ENCODE peak calls at places on chromosome 13, in seven cellular contexts. C is AG04450, W is hepatocyte, K is astrocyte of the spinal cord, O is Panc1, H is choroid plexus epithelial cell, N is OCI-LY7. U is an unnamed sample.

GRCh38 chr13:85283408-85283807 is 515.8 kb downstream of the SLITRK6 start:
- DNase-seq in C (no peak), W (no peak), K (no peak), O (no peak), H (peak), N (no peak), U (no peak)

GRCh38 chr13:99646866-99647592 is 145.8 kb downstream of the TM9SF2 start:
- DNase-seq in C (no peak), W (no peak), K (no peak), O (no peak), H (no peak), N (no peak), U (no peak)

GRCh38 chr13:25281193-25281936 is 5.9 kb downstream of the MTMR6 start:
- DNase-seq in C (no peak), W (no peak), K (no peak), O (no peak), H (no peak), N (peak), U (no peak)

GRCh38 chr13:42036711-42037110 is 11.7 kb upstream of the DGKH start:
- DNase-seq in C (no peak), W (no peak), K (no peak), O (no peak), H (no peak), N (no peak), U (no peak)

GRCh38 chr13:67061750-67062149 is 168.4 kb downstream of the PCDH9 start:
- DNase-seq in C (no peak), W (no peak), K (no peak), O (no peak), H (peak), N (no peak), U (no peak)

GRCh38 chr13:77535448-77535847 is at the start of gene SCEL:
- DNase-seq in C (no peak), W (peak), K (no peak), O (no peak), H (no peak), N (no peak), U (no peak)

GRCh38 chr13:100529666-100530065 is 58.9 kb downstream of the GGACT start:
- DNase-seq in C (no peak), W (no peak), K (no peak), O (no peak), H (no peak), N (no peak), U (no peak)

GRCh38 chr13:30863231-30863630 is 42.8 kb upstream of the MEDAG start:
- DNase-seq in C (no peak), W (no peak), K (no peak), O (no peak), H (no peak), N (no peak), U (no peak)

GRCh38 chr13:41782086-41782485 is 178.8 kb downstream of the VWA8 start:
- DNase-seq in C (no peak), W (no peak), K (no peak), O (no peak), H (no peak), N (no peak), U (no peak)

GRCh38 chr13:40116008-40116407 is 460.5 kb downstream of the COG6 start:
- DNase-seq in C (no peak), W (peak), K (peak), O (no peak), H (peak), N (no peak), U (no peak)

GRCh38 chr13:33519561-33520479 is 234.3 kb upstream of the STARD13 start:
- DNase-seq in C (peak), W (no peak), K (peak), O (no peak), H (peak), N (no peak), U (peak)

GRCh38 chr13:50677687-50678463 is 165.6 kb downstream of the DLEU7 start:
- DNase-seq in C (no peak), W (no peak), K (no peak), O (no peak), H (no peak), N (no peak), U (no peak)

GRCh38 chr13:21501709-21502108 is 42.6 kb upstream of the ZDHHC20 start:
- DNase-seq in C (no peak), W (peak), K (no peak), O (no peak), H (no peak), N (no peak), U (no peak)

GRCh38 chr13:100535401-100536135 is 53.0 kb downstream of the GGACT start:
- DNase-seq in C (no peak), W (no peak), K (no peak), O (no peak), H (peak), N (no peak), U (no peak)

GRCh38 chr13:110698689-110699088 is 7.2 kb downstream of the CARS2 start:
- DNase-seq in C (no peak), W (no peak), K (no peak), O (no peak), H (no peak), N (peak), U (no peak)

GRCh38 chr13:90613076-90613795 is 734.3 kb upstream of the MIR17HG start:
- DNase-seq in C (no peak), W (no peak), K (no peak), O (no peak), H (no peak), N (no peak), U (no peak)

GRCh38 chr13:71842003-71842402 is 25.0 kb downstream of the DACH1 start:
- DNase-seq in C (no peak), W (no peak), K (no peak), O (no peak), H (no peak), N (no peak), U (no peak)

GRCh38 chr13:97659602-97660001 is 225.6 kb downstream of the RAP2A start:
- DNase-seq in C (peak), W (peak), K (peak), O (no peak), H (peak), N (no peak), U (no peak)

GRCh38 chr13:51613535-51613934 is 29.3 kb downstream of the WDFY2 start:
- DNase-seq in C (no peak), W (no peak), K (no peak), O (no peak), H (no peak), N (no peak), U (no peak)

GRCh38 chr13:110916671-110917142 is 1.8 kb upstream of the ANKRD10 start:
- DNase-seq in C (no peak), W (peak), K (peak), O (no peak), H (peak), N (no peak), U (no peak)

GRCh38 chr13:110390572-110390971 is 83.5 kb downstream of the COL4A2 start:
- DNase-seq in C (no peak), W (no peak), K (peak), O (no peak), H (peak), N (no peak), U (peak)

GRCh38 chr13:111315347-111315995 is 5.0 kb upstream of the TEX29 start:
- DNase-seq in C (no peak), W (no peak), K (no peak), O (no peak), H (no peak), N (no peak), U (no peak)

GRCh38 chr13:36124236-36124822 is 6.9 kb downstream of the DCLK1 start:
- DNase-seq in C (no peak), W (peak), K (peak), O (no peak), H (peak), N (no peak), U (peak)

GRCh38 chr13:112451512-112452379 is 75.6 kb downstream of the SPACA7 start:
- DNase-seq in C (no peak), W (no peak), K (no peak), O (no peak), H (no peak), N (no peak), U (no peak)

GRCh38 chr13:111900390-111901180 is 166.4 kb upstream of the SOX1 start:
- DNase-seq in C (no peak), W (no peak), K (no peak), O (no peak), H (no peak), N (no peak), U (no peak)

GRCh38 chr13:96940961-96941360 is 53.3 kb downstream of the OXGR1 start:
- DNase-seq in C (no peak), W (no peak), K (no peak), O (no peak), H (no peak), N (no peak), U (no peak)

GRCh38 chr13:24683833-24684599 is 3.8 kb downstream of the ATP12A start:
- DNase-seq in C (no peak), W (peak), K (peak), O (no peak), H (peak), N (peak), U (no peak)

GRCh38 chr13:68727788-68728187 is 1379.8 kb upstream of the ATXN8OS start:
- DNase-seq in C (no peak), W (no peak), K (no peak), O (no peak), H (no peak), N (no peak), U (no peak)

GRCh38 chr13:35723820-35724219 is 247.3 kb upstream of the MAB21L1 start:
- DNase-seq in C (no peak), W (no peak), K (no peak), O (no peak), H (peak), N (no peak), U (no peak)

GRCh38 chr13:27783111-27783510 is 9.2 kb upstream of the GSX1 start:
- DNase-seq in C (no peak), W (peak), K (no peak), O (no peak), H (peak), N (no peak), U (no peak)
- TF ChIP-seq CTCF in C (peak), W (peak), K (peak), O (peak), H (peak), N (peak), U (peak)

GRCh38 chr13:92823059-92823458 is 403.5 kb upstream of the GPC6 start:
- DNase-seq in C (no peak), W (no peak), K (no peak), O (no peak), H (no peak), N (no peak), U (no peak)
- TF ChIP-seq CTCF in C (no peak), W (no peak), K (no peak), O (no peak), H (no peak), N (no peak), U (no peak)

GRCh38 chr13:48333976-48334375 is 30.4 kb downstream of the RB1 start:
- DNase-seq in C (no peak), W (no peak), K (peak), O (no peak), H (peak), N (no peak), U (no peak)

DNA sequence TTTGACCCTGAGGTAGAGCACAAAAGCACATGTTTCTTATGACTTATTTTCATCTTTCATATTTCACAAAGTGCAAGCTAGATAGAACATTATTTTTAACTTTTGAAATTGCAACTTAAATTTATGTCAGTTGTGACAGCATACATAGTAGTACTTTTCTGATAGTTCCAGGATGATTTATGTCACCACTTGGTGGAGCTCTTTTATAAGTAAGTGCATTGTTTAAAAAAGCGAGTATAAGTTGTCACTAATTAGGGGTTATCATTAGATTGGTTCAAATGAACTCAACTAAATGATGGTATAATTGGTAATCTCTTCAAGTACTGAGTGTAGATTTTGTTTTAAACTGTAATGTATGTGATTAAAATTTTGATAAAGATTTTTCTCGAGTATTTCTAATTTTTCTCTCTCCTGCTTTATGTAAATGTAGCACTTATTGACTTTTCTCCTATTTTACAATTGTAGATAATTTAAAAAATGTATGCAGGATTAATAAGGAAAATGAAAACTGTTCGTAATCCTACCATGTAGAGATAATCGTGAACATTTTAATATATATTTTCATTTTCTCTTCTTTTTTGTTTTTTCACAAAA is 31.1 kb downstream of the RB1 start:
- DNase-seq in C (no peak), W (peak), K (peak), O (peak), H (peak), N (peak), U (peak)
- TF ChIP-seq CTCF in C (peak), W (peak), K (peak), O (peak), H (peak), N (peak), U (peak)

DNA sequence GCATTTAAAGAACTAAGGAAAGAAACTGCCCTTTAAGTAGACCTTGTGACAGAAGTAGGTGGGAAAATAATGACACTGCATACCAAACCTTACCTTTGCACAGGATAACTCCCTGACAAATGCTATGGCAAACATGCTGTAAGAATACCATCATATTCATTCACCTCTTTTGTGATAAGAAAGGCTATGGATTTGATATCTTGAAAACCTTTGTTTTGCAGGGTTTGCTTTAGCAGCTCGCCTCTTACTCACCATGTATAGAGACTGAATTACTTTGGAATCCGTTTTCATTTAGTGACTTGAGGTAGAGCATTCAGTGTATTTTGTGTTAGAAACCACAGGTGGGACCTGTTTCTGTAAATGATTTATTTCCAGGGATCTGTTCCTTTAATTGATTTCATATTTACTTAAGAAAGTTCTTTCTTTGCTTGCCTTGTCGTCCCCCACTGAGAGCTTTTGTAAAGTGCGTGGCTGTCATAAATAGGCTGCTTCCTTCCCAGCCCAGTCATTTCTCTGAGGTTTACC is 80.2 kb downstream of the KLF5 start:
- DNase-seq in C (no peak), W (peak), K (no peak), O (no peak), H (peak), N (no peak), U (no peak)
- TF ChIP-seq CTCF in C (no peak), W (no peak), K (no peak), O (no peak), H (no peak), N (no peak), U (no peak)

GRCh38 chr13:48977973-48978372 is 2.3 kb downstream of the FNDC3A start:
- DNase-seq in C (no peak), W (no peak), K (peak), O (no peak), H (peak), N (peak), U (no peak)

GRCh38 chr13:48975101-48975925 is at the start of gene FNDC3A:
- DNase-seq in C (peak), W (peak), K (peak), O (no peak), H (peak), N (peak), U (peak)

GRCh38 chr13:48973845-48974431 is 1.8 kb upstream of the FNDC3A start:
- DNase-seq in C (no peak), W (no peak), K (no peak), O (no peak), H (no peak), N (no peak), U (no peak)

GRCh38 chr13:48976677-48977625 is 1.2 kb downstream of the FNDC3A start:
- DNase-seq in C (no peak), W (peak), K (peak), O (no peak), H (peak), N (peak), U (no peak)

DNA sequence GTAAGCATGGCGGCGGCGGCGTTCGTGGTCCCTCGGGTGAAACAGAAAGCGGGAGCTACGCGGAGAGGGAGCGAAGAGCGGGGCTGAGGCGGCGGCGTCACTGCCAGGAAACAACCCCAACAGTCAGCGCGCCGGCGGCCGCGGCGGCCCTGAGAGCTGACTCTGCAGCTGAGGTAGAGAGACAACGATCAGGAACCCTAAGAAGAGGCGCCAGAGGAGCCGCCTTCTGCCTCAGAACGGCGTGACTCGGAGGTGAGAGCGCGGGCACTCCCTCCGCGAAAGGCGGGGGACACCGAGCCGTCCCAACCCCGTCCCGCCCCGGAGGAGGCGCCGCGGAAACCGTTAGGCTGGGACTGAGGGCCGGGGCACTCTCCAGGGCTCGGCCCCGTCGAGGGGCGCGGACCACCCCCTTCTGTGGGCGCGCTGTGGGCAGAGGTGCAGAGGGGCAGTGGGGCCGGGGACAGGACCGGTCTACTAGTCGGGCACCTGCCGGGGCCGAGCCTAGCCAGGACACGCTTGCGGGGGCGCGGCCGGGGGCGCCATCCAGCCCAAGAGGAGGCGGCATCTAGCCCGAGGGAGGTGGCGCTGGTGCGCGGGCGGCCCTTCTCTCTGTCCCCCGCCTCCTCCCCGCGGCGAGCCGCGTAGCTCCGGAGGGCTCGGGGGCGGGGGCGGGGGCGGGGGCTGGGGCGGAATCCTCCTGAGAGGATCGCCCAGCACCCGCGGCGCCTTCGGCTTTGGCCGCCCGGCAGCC is 389 bp downstream of the FNDC3A start:
- DNase-seq in C (peak), W (peak), K (peak), O (no peak), H (peak), N (peak), U (peak)
- TF ChIP-seq CTCF in C (no peak), W (peak), K (no peak), O (peak), H (no peak), N (peak), U (no peak)

GRCh38 chr13:95605426-95606125 is 38.9 kb downstream of the DZIP1 start:
- DNase-seq in C (no peak), W (no peak), K (no peak), O (no peak), H (no peak), N (no peak), U (no peak)
- TF ChIP-seq CTCF in C (no peak), W (no peak), K (no peak), O (no peak), H (no peak), N (no peak), U (no peak)

DNA sequence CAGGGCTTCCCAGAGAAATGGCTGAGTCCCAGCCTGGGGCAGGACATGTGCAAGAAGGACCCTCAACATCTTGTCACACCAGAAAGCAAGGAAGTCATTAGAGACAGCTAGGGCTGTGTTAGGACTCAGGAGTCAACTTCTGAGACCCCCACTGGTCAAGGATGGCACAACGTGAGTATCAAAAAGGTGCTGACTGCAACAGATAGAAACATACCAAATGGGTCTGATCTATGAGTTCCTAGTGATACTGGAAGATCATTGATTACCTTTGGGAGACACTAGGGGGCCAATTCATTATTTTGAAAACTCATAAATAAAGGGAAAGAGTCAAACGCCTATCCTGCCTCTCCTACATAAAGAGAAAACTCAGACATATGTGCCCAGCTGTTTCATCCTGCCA is 73.5 kb upstream of the GJB6 start:
- DNase-seq in C (no peak), W (no peak), K (no peak), O (no peak), H (no peak), N (peak), U (no peak)
- TF ChIP-seq CTCF in C (no peak), W (no peak), K (no peak), O (no peak), H (no peak), N (no peak), U (no peak)

DNA sequence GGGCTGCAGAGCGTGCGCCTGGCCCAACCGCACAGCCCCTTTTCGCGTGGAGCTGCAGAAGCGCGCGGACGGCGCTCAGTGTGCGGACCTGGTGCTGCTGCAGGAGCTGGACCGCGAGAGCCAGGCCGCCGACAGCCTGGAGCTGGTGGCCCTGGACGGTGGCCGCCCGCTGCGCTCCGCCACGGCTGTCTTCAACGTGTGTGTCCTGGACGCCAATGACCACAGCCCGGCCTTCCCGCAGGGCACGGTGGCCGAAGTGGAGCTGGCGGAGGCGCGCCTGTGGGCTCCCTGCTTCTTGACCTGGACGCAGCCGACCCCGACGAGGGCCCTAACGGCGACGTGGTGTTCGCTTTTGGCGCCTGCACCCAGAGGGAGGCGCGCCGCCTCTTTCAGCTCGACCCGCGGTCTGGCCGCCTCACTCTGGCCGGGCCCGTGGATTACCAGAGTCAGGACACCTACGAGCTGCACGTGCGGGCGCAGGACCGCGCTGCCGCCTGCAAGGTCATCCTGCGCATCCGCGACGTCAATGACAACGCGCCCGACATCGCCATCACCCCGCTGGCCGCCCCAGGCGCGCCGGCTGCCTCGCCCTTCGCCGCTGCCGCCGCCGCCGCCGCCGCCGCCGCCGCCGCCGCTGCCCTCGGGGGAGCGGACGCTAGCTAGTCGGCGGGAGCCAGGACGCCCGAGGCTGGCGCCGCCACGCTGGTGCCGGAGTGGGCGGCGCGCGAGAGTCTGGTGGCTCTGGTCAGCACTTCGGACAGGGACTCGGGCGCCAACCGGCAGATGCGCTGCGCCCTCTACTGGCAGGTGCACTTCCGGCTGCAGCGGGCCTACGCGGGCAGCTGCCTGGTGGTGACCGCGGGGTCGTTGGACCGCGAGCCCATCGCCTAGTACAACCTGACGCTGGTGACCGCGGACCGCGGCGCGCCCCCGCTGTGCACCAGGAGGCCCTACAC is 172.2 kb downstream of the OLFM4 start:
- DNase-seq in C (no peak), W (peak), K (no peak), O (no peak), H (peak), N (no peak), U (no peak)
- TF ChIP-seq CTCF in C (peak), W (peak), K (peak), O (no peak), H (peak), N (no peak), U (peak)

GRCh38 chr13:27374126-27374613 is 50.2 kb upstream of the GTF3A start:
- DNase-seq in C (no peak), W (no peak), K (no peak), O (no peak), H (no peak), N (no peak), U (no peak)
- TF ChIP-seq CTCF in C (no peak), W (no peak), K (no peak), O (no peak), H (no peak), N (no peak), U (no peak)

U was measured in AG09319.